ENCODE peak calls at places on chromosomes 12 and 14, in five cellular contexts. Z, O, T, D and I are unnamed samples.

GRCh38 chr14:86654558-86655184 is 1124.7 kb downstream of the FLRT2 start:
- DNase-seq in Z (no peak), O (peak; percentile 10), T (peak; percentile 50), D (no peak), I (peak; percentile 11)

GRCh38 chr14:29454026-29454693 is 473.5 kb downstream of the PRKD1 start:
- DNase-seq in Z (no peak), O (no peak), T (no peak), D (no peak), I (no peak)

GRCh38 chr12:90995041-90995440 is 9.7 kb downstream of the EPYC start:
- DNase-seq in Z (no peak), O (no peak), T (no peak), D (no peak), I (no peak)

GRCh38 chr14:52514046-52514811 is 38.1 kb downstream of the TXNDC16 start:
- DNase-seq in Z (no peak), O (no peak), T (no peak), D (no peak), I (no peak)

GRCh38 chr14:54259821-54260220 is 137.0 kb upstream of the CDKN3 start:
- DNase-seq in Z (no peak), O (no peak), T (no peak), D (no peak), I (no peak)

GRCh38 chr12:114265036-114265435 is 140.9 kb downstream of the TBX5 start:
- DNase-seq in Z (no peak), O (no peak), T (no peak), D (no peak), I (no peak)

GRCh38 chr12:104526751-104527150 is 70.0 kb downstream of the CHST11 start:
- DNase-seq in Z (no peak), O (no peak), T (no peak), D (no peak), I (no peak)

GRCh38 chr12:43348221-43348620 is 203.8 kb downstream of the ADAMTS20 start:
- DNase-seq in Z (no peak), O (no peak), T (no peak), D (no peak), I (no peak)

GRCh38 chr14:60510976-60511599 is 2.1 kb downstream of the SIX6 start:
- DNase-seq in Z (no peak), O (no peak), T (no peak), D (no peak), I (no peak)

GRCh38 chr12:49187184-49187583 is 1.7 kb downstream of the TUBA1A start:
- DNase-seq in Z (peak; percentile 37), O (no peak), T (peak; percentile 63), D (peak; percentile 31), I (no peak)

GRCh38 chr14:79056879-79057278 is 886.7 kb downstream of the NRXN3 start:
- DNase-seq in Z (peak; percentile 42), O (no peak), T (no peak), D (no peak), I (no peak)

GRCh38 chr14:102389261-102389660 is 26.5 kb downstream of the TECPR2 start:
- DNase-seq in Z (no peak), O (no peak), T (no peak), D (no peak), I (no peak)

GRCh38 chr12:55692631-55693322 is 14.9 kb downstream of the ITGA7 start:
- DNase-seq in Z (no peak), O (no peak), T (no peak), D (no peak), I (no peak)

GRCh38 chr12:40907115-40907521 is 214.9 kb downstream of the CNTN1 start:
- DNase-seq in Z (no peak), O (no peak), T (no peak), D (no peak), I (no peak)

GRCh38 chr14:53444677-53445312 is 291.7 kb upstream of the DDHD1 start:
- DNase-seq in Z (no peak), O (no peak), T (no peak), D (no peak), I (no peak)

GRCh38 chr14:21044106-21044618 is 2.0 kb downstream of the RNASE7 start:
- DNase-seq in Z (no peak), O (no peak), T (no peak), D (no peak), I (no peak)

GRCh38 chr14:101590616-101591015 is 29.3 kb downstream of the DIO3 start:
- DNase-seq in Z (no peak), O (no peak), T (no peak), D (no peak), I (no peak)

GRCh38 chr14:103078420-103078749 is 5.6 kb upstream of the LBHD2 start:
- DNase-seq in Z (peak; percentile 82), O (peak; percentile 83), T (peak; percentile 80), D (peak; percentile 73), I (peak; percentile 44)

GRCh38 chr12:117007618-117008017 is 91.6 kb downstream of the TESC start:
- DNase-seq in Z (no peak), O (no peak), T (no peak), D (no peak), I (no peak)

GRCh38 chr12:102300824-102301461 is 103.3 kb upstream of the PMCH start:
- DNase-seq in Z (peak; percentile 1), O (no peak), T (no peak), D (no peak), I (peak; percentile 13)

GRCh38 chr12:131795688-131796410 is 32.3 kb upstream of the MMP17 start:
- DNase-seq in Z (no peak), O (no peak), T (no peak), D (no peak), I (no peak)

GRCh38 chr12:3363608-3364007 is 127.4 kb upstream of the PRMT8 start:
- DNase-seq in Z (no peak), O (no peak), T (no peak), D (no peak), I (no peak)

GRCh38 chr12:100956311-100956852 is 161.8 kb downstream of the ANO4 start:
- DNase-seq in Z (no peak), O (no peak), T (no peak), D (no peak), I (no peak)

GRCh38 chr14:49526101-49526500 is 60.1 kb downstream of the RPS29 start:
- DNase-seq in Z (no peak), O (no peak), T (no peak), D (no peak), I (no peak)

GRCh38 chr12:120110550-120111501 is 5.7 kb downstream of the RAB35 start:
- DNase-seq in Z (no peak), O (no peak), T (peak; percentile 80), D (no peak), I (no peak)

GRCh38 chr12:4719821-4720636 is at the start of gene GALNT8:
- DNase-seq in Z (no peak), O (no peak), T (no peak), D (no peak), I (no peak)

GRCh38 chr12:115176741-115177400 is 492.9 kb upstream of the TBX3 start:
- DNase-seq in Z (no peak), O (no peak), T (no peak), D (no peak), I (no peak)

GRCh38 chr12:92396647-92397258 is 251.1 kb upstream of the BTG1 start:
- DNase-seq in Z (peak; percentile 51), O (no peak), T (no peak), D (no peak), I (no peak)

GRCh38 chr12:104480012-104480411 is 23.3 kb downstream of the CHST11 start:
- DNase-seq in Z (no peak), O (no peak), T (no peak), D (no peak), I (no peak)

GRCh38 chr12:59486827-59487226 is 109.0 kb upstream of the SLC16A7 start:
- DNase-seq in Z (no peak), O (no peak), T (no peak), D (no peak), I (no peak)